ENCODE peak calls at places on chromosomes 5 and 9, in five cellular contexts. One of them, this sample, is unnamed.

GRCh38 chr9:111068816-111069215 is 30.5 kb upstream of the LPAR1 start:
- DNase-seq in RWPE1: no peak
- DNase-seq in tibial nerve: no peak
- DNase-seq in stomach: no peak
- DNase-seq in hepatocyte: no peak
- DNase-seq in this sample: no peak

GRCh38 chr9:98539954-98540353 is 168.8 kb downstream of the GABBR2 start:
- DNase-seq in RWPE1: no peak
- DNase-seq in tibial nerve: no peak
- DNase-seq in stomach: no peak
- DNase-seq in hepatocyte: no peak
- DNase-seq in this sample: no peak

GRCh38 chr5:57684299-57684702 is 201.7 kb upstream of the ACTBL2 start:
- DNase-seq in RWPE1: no peak
- DNase-seq in tibial nerve: no peak
- DNase-seq in stomach: no peak
- DNase-seq in hepatocyte: no peak
- DNase-seq in this sample: no peak

GRCh38 chr9:85900504-85901201 is 40.3 kb upstream of the NAA35 start:
- DNase-seq in RWPE1: peak; percentile 26
- DNase-seq in tibial nerve: no peak
- DNase-seq in stomach: no peak
- DNase-seq in hepatocyte: peak; percentile 17
- DNase-seq in this sample: peak; percentile 54

GRCh38 chr5:158026248-158027031 is 167.5 kb upstream of the CLINT1 start:
- DNase-seq in RWPE1: no peak
- DNase-seq in tibial nerve: no peak
- DNase-seq in stomach: no peak
- DNase-seq in hepatocyte: peak; percentile 10
- DNase-seq in this sample: no peak

GRCh38 chr5:133285583-133286021 is 233.8 kb downstream of the HSPA4 start:
- DNase-seq in RWPE1: peak; percentile 95
- DNase-seq in tibial nerve: no peak
- DNase-seq in stomach: peak; percentile 41
- DNase-seq in hepatocyte: no peak
- DNase-seq in this sample: peak; percentile 84

GRCh38 chr5:111389390-111390082 is 122.8 kb downstream of the STARD4 start:
- DNase-seq in RWPE1: peak; percentile 54
- DNase-seq in tibial nerve: no peak
- DNase-seq in stomach: no peak
- DNase-seq in hepatocyte: no peak
- DNase-seq in this sample: no peak

GRCh38 chr9:21804336-21804735 is 1.9 kb downstream of the MTAP start:
- DNase-seq in RWPE1: no peak
- DNase-seq in tibial nerve: no peak
- DNase-seq in stomach: no peak
- DNase-seq in hepatocyte: no peak
- DNase-seq in this sample: no peak

GRCh38 chr9:134396825-134397224 is 70.6 kb downstream of the RXRA start:
- DNase-seq in RWPE1: no peak
- DNase-seq in tibial nerve: no peak
- DNase-seq in stomach: no peak
- DNase-seq in hepatocyte: no peak
- DNase-seq in this sample: no peak

GRCh38 chr5:159156426-159156835 is 52.9 kb downstream of the RNF145 start:
- DNase-seq in RWPE1: no peak
- DNase-seq in tibial nerve: no peak
- DNase-seq in stomach: no peak
- DNase-seq in hepatocyte: no peak
- DNase-seq in this sample: no peak

GRCh38 chr5:53366245-53366644 is 114.2 kb upstream of the FST start:
- DNase-seq in RWPE1: peak; percentile 45
- DNase-seq in tibial nerve: no peak
- DNase-seq in stomach: no peak
- DNase-seq in hepatocyte: no peak
- DNase-seq in this sample: no peak

GRCh38 chr5:127042593-127042992 is 12.2 kb upstream of the MARCHF3 start:
- DNase-seq in RWPE1: no peak
- DNase-seq in tibial nerve: no peak
- DNase-seq in stomach: no peak
- DNase-seq in hepatocyte: no peak
- DNase-seq in this sample: no peak

GRCh38 chr5:1253456-1254105 is 28.4 kb downstream of the SLC6A18 start:
- DNase-seq in RWPE1: no peak
- DNase-seq in tibial nerve: no peak
- DNase-seq in stomach: no peak
- DNase-seq in hepatocyte: no peak
- DNase-seq in this sample: no peak

GRCh38 chr5:57681942-57682341 is 199.3 kb upstream of the ACTBL2 start:
- DNase-seq in RWPE1: peak; percentile 79
- DNase-seq in tibial nerve: no peak
- DNase-seq in stomach: no peak
- DNase-seq in hepatocyte: no peak
- DNase-seq in this sample: peak; percentile 68

GRCh38 chr5:110865400-110866094 is 126.7 kb downstream of the SLC25A46 start:
- DNase-seq in RWPE1: peak; percentile 36
- DNase-seq in tibial nerve: no peak
- DNase-seq in stomach: no peak
- DNase-seq in hepatocyte: peak; percentile 52
- DNase-seq in this sample: no peak

GRCh38 chr5:157323107-157323706 is 57.3 kb downstream of the CYFIP2 start:
- DNase-seq in RWPE1: no peak
- DNase-seq in tibial nerve: no peak
- DNase-seq in stomach: no peak
- DNase-seq in hepatocyte: no peak
- DNase-seq in this sample: no peak

GRCh38 chr5:980941-981340 is 27.7 kb upstream of the NKD2 start:
- DNase-seq in RWPE1: peak; percentile 54
- DNase-seq in tibial nerve: no peak
- DNase-seq in stomach: no peak
- DNase-seq in hepatocyte: peak; percentile 23
- DNase-seq in this sample: no peak

GRCh38 chr5:140145223-140145622 is 19.5 kb downstream of the IGIP start:
- DNase-seq in RWPE1: no peak
- DNase-seq in tibial nerve: no peak
- DNase-seq in stomach: no peak
- DNase-seq in hepatocyte: no peak
- DNase-seq in this sample: no peak

GRCh38 chr9:14349141-14349817 is 35.3 kb upstream of the NFIB start:
- DNase-seq in RWPE1: no peak
- DNase-seq in tibial nerve: no peak
- DNase-seq in stomach: no peak
- DNase-seq in hepatocyte: no peak
- DNase-seq in this sample: no peak

GRCh38 chr5:33892419-33893151 is 795 bp upstream of the ADAMTS12 start:
- DNase-seq in RWPE1: no peak
- DNase-seq in tibial nerve: no peak
- DNase-seq in stomach: peak; percentile 49
- DNase-seq in hepatocyte: peak; percentile 51
- DNase-seq in this sample: peak; percentile 97

GRCh38 chr5:58986281-58986680 is 403.4 kb downstream of the RAB3C start:
- DNase-seq in RWPE1: no peak
- DNase-seq in tibial nerve: no peak
- DNase-seq in stomach: no peak
- DNase-seq in hepatocyte: no peak
- DNase-seq in this sample: no peak

GRCh38 chr5:151219789-151220188 is 4.1 kb downstream of the CCDC69 start:
- DNase-seq in RWPE1: no peak
- DNase-seq in tibial nerve: no peak
- DNase-seq in stomach: no peak
- DNase-seq in hepatocyte: no peak
- DNase-seq in this sample: no peak

GRCh38 chr9:100028201-100028784 is 70.5 kb downstream of the ERP44 start:
- DNase-seq in RWPE1: peak; percentile 84
- DNase-seq in tibial nerve: peak; percentile 39
- DNase-seq in stomach: peak; percentile 76
- DNase-seq in hepatocyte: peak; percentile 80
- DNase-seq in this sample: peak; percentile 61

GRCh38 chr5:10250804-10251276 is 760 bp downstream of the CCT5 start:
- DNase-seq in RWPE1: peak; percentile 41
- DNase-seq in tibial nerve: no peak
- DNase-seq in stomach: no peak
- DNase-seq in hepatocyte: no peak
- DNase-seq in this sample: no peak

GRCh38 chr5:37005946-37006540 is 129.5 kb downstream of the NIPBL start:
- DNase-seq in RWPE1: peak; percentile 13
- DNase-seq in tibial nerve: no peak
- DNase-seq in stomach: no peak
- DNase-seq in hepatocyte: peak; percentile 13
- DNase-seq in this sample: peak; percentile 53

GRCh38 chr5:113447651-113448050 is 12.9 kb upstream of the TSSK1B start:
- DNase-seq in RWPE1: no peak
- DNase-seq in tibial nerve: no peak
- DNase-seq in stomach: no peak
- DNase-seq in hepatocyte: no peak
- DNase-seq in this sample: no peak

GRCh38 chr5:39331993-39332392 is 32.3 kb downstream of the C9 start:
- DNase-seq in RWPE1: no peak
- DNase-seq in tibial nerve: no peak
- DNase-seq in stomach: no peak
- DNase-seq in hepatocyte: no peak
- DNase-seq in this sample: no peak

GRCh38 chr5:164341056-164341619 is 835.7 kb downstream of the MAT2B start:
- DNase-seq in RWPE1: no peak
- DNase-seq in tibial nerve: no peak
- DNase-seq in stomach: no peak
- DNase-seq in hepatocyte: no peak
- DNase-seq in this sample: no peak

GRCh38 chr9:79976501-79977444 is 405.0 kb downstream of the TLE4 start:
- DNase-seq in RWPE1: no peak
- DNase-seq in tibial nerve: no peak
- DNase-seq in stomach: no peak
- DNase-seq in hepatocyte: no peak
- DNase-seq in this sample: no peak

GRCh38 chr9:125550216-125550614 is 156.8 kb downstream of the MAPKAP1 start:
- DNase-seq in RWPE1: no peak
- DNase-seq in tibial nerve: no peak
- DNase-seq in stomach: no peak
- DNase-seq in hepatocyte: no peak
- DNase-seq in this sample: no peak

GRCh38 chr5:7877851-7878250 is 8.9 kb downstream of the MTRR start:
- DNase-seq in RWPE1: no peak
- DNase-seq in tibial nerve: no peak
- DNase-seq in stomach: no peak
- DNase-seq in hepatocyte: no peak
- DNase-seq in this sample: no peak

GRCh38 chr9:135707449-135708138 is 5.6 kb downstream of the KCNT1 start:
- DNase-seq in RWPE1: no peak
- DNase-seq in tibial nerve: no peak
- DNase-seq in stomach: no peak
- DNase-seq in hepatocyte: no peak
- DNase-seq in this sample: no peak

GRCh38 chr5:15044521-15044920 is 172.9 kb upstream of the ANKH start:
- DNase-seq in RWPE1: no peak
- DNase-seq in tibial nerve: no peak
- DNase-seq in stomach: no peak
- DNase-seq in hepatocyte: no peak
- DNase-seq in this sample: no peak

GRCh38 chr5:149549461-149550266 is 1.6 kb downstream of the CSNK1A1 start:
- DNase-seq in RWPE1: peak; percentile 54
- DNase-seq in tibial nerve: no peak
- DNase-seq in stomach: peak; percentile 44
- DNase-seq in hepatocyte: peak; percentile 61
- DNase-seq in this sample: no peak

GRCh38 chr5:6721442-6721841 is 8.2 kb downstream of the TENT4A start:
- DNase-seq in RWPE1: no peak
- DNase-seq in tibial nerve: no peak
- DNase-seq in stomach: no peak
- DNase-seq in hepatocyte: no peak
- DNase-seq in this sample: no peak

GRCh38 chr5:6723901-6724300 is 10.7 kb downstream of the TENT4A start:
- DNase-seq in RWPE1: no peak
- DNase-seq in tibial nerve: no peak
- DNase-seq in stomach: no peak
- DNase-seq in hepatocyte: no peak
- DNase-seq in this sample: no peak

GRCh38 chr5:6723122-6723885 is 10.1 kb downstream of the TENT4A start:
- DNase-seq in RWPE1: no peak
- DNase-seq in tibial nerve: no peak
- DNase-seq in stomach: no peak
- DNase-seq in hepatocyte: no peak
- DNase-seq in this sample: no peak

GRCh38 chr5:6720561-6720921 is 7.3 kb downstream of the TENT4A start:
- DNase-seq in RWPE1: no peak
- DNase-seq in tibial nerve: no peak
- DNase-seq in stomach: no peak
- DNase-seq in hepatocyte: no peak
- DNase-seq in this sample: no peak

GRCh38 chr5:6722015-6722414 is 8.8 kb downstream of the TENT4A start:
- DNase-seq in RWPE1: no peak
- DNase-seq in tibial nerve: no peak
- DNase-seq in stomach: no peak
- DNase-seq in hepatocyte: no peak
- DNase-seq in this sample: no peak
- H3K27ac ChIP-seq in RWPE1: peak overlapping the region; percentile 42
- H3K27ac ChIP-seq in tibial nerve: no peak overlapping the region
- H3K27ac ChIP-seq in stomach: peak overlapping the region; percentile 62
- H3K27ac ChIP-seq in hepatocyte: no peak overlapping the region
- H3K27ac ChIP-seq in this sample: no peak overlapping the region

GRCh38 chr9:8706546-8706945 is 907.0 kb upstream of the DMAC1 start:
- DNase-seq in RWPE1: no peak
- DNase-seq in tibial nerve: no peak
- DNase-seq in stomach: no peak
- DNase-seq in hepatocyte: no peak
- DNase-seq in this sample: no peak
- H3K27ac ChIP-seq in RWPE1: no peak overlapping the region
- H3K27ac ChIP-seq in tibial nerve: no peak overlapping the region
- H3K27ac ChIP-seq in stomach: no peak overlapping the region
- H3K27ac ChIP-seq in hepatocyte: no peak overlapping the region
- H3K27ac ChIP-seq in this sample: no peak overlapping the region

GRCh38 chr9:5879419-5880181 is 11.1 kb upstream of the MLANA start:
- DNase-seq in RWPE1: peak; percentile 75
- DNase-seq in tibial nerve: no peak
- DNase-seq in stomach: no peak
- DNase-seq in hepatocyte: peak; percentile 73
- DNase-seq in this sample: peak; percentile 40
- H3K27ac ChIP-seq in RWPE1: peak overlapping the region; percentile 82
- H3K27ac ChIP-seq in tibial nerve: no peak overlapping the region
- H3K27ac ChIP-seq in stomach: no peak overlapping the region
- H3K27ac ChIP-seq in hepatocyte: peak overlapping the region; percentile 64
- H3K27ac ChIP-seq in this sample: peak overlapping the region; percentile 79

GRCh38 chr9:114221706-114222465 is 66.5 kb downstream of the COL27A1 start:
- DNase-seq in RWPE1: no peak
- DNase-seq in tibial nerve: no peak
- DNase-seq in stomach: no peak
- DNase-seq in hepatocyte: no peak
- DNase-seq in this sample: no peak

GRCh38 chr9:114218264-114219120 is 63.2 kb downstream of the COL27A1 start:
- DNase-seq in RWPE1: no peak
- DNase-seq in tibial nerve: no peak
- DNase-seq in stomach: no peak
- DNase-seq in hepatocyte: no peak
- DNase-seq in this sample: no peak

GRCh38 chr9:114223564-114224246 is 68.4 kb downstream of the COL27A1 start:
- DNase-seq in RWPE1: peak; percentile 74
- DNase-seq in tibial nerve: no peak
- DNase-seq in stomach: no peak
- DNase-seq in hepatocyte: no peak
- DNase-seq in this sample: peak; percentile 44

GRCh38 chr9:114216976-114217375 is 61.6 kb downstream of the COL27A1 start:
- DNase-seq in RWPE1: no peak
- DNase-seq in tibial nerve: no peak
- DNase-seq in stomach: no peak
- DNase-seq in hepatocyte: no peak
- DNase-seq in this sample: no peak

GRCh38 chr9:114220129-114220541 is 64.8 kb downstream of the COL27A1 start:
- DNase-seq in RWPE1: no peak
- DNase-seq in tibial nerve: no peak
- DNase-seq in stomach: no peak
- DNase-seq in hepatocyte: no peak
- DNase-seq in this sample: no peak
- H3K27ac ChIP-seq in RWPE1: no peak overlapping the region
- H3K27ac ChIP-seq in tibial nerve: no peak overlapping the region
- H3K27ac ChIP-seq in stomach: no peak overlapping the region
- H3K27ac ChIP-seq in hepatocyte: peak overlapping the region; percentile 55
- H3K27ac ChIP-seq in this sample: no peak overlapping the region

This sample was measured in PC-9.